ENCODE peak calls at places on chromosomes 13 and 19, in eight cellular contexts. One of them, this sample, is unnamed.

GRCh38 chr13:100339411-100339935 is 249.1 kb downstream of the GGACT start:
- DNase-seq in mucosa of descending colon: no peak
- DNase-seq in AG08396: no peak
- DNase-seq in A172: no peak
- DNase-seq in T follicular helper cell: no peak
- DNase-seq in SHP77: no peak
- DNase-seq in stimulated activated CD4-positive, alpha-beta T cell treated with anti-CD3 and anti-CD28 coated beads, Interleukin-4, amount 100 ng/mL, for 48 hours: no peak
- DNase-seq in stimulated activated CD8-positive, alpha-beta memory T cell treated with anti-CD3 and anti-CD28 coated beads, Interleukin-4, amount 100 ng/mL, for 24 hours: no peak
- DNase-seq in this sample: no peak

GRCh38 chr13:44930907-44931676 is 58.2 kb downstream of the NUFIP1 start:
- DNase-seq in mucosa of descending colon: no peak
- DNase-seq in AG08396: no peak
- DNase-seq in A172: peak
- DNase-seq in T follicular helper cell: no peak
- DNase-seq in SHP77: no peak
- DNase-seq in stimulated activated CD4-positive, alpha-beta T cell treated with anti-CD3 and anti-CD28 coated beads, Interleukin-4, amount 100 ng/mL, for 48 hours: no peak
- DNase-seq in stimulated activated CD8-positive, alpha-beta memory T cell treated with anti-CD3 and anti-CD28 coated beads, Interleukin-4, amount 100 ng/mL, for 24 hours: no peak
- DNase-seq in this sample: no peak

GRCh38 chr13:48873598-48873997 is 102.1 kb upstream of the FNDC3A start:
- DNase-seq in mucosa of descending colon: no peak
- DNase-seq in AG08396: no peak
- DNase-seq in A172: no peak
- DNase-seq in T follicular helper cell: no peak
- DNase-seq in SHP77: no peak
- DNase-seq in stimulated activated CD4-positive, alpha-beta T cell treated with anti-CD3 and anti-CD28 coated beads, Interleukin-4, amount 100 ng/mL, for 48 hours: no peak
- DNase-seq in stimulated activated CD8-positive, alpha-beta memory T cell treated with anti-CD3 and anti-CD28 coated beads, Interleukin-4, amount 100 ng/mL, for 24 hours: no peak
- DNase-seq in this sample: no peak

GRCh38 chr19:12841094-12841493 is 2.8 kb downstream of the MAST1 start:
- DNase-seq in mucosa of descending colon: peak
- DNase-seq in AG08396: no peak
- DNase-seq in A172: no peak
- DNase-seq in T follicular helper cell: no peak
- DNase-seq in SHP77: no peak
- DNase-seq in stimulated activated CD4-positive, alpha-beta T cell treated with anti-CD3 and anti-CD28 coated beads, Interleukin-4, amount 100 ng/mL, for 48 hours: no peak
- DNase-seq in stimulated activated CD8-positive, alpha-beta memory T cell treated with anti-CD3 and anti-CD28 coated beads, Interleukin-4, amount 100 ng/mL, for 24 hours: no peak
- DNase-seq in this sample: no peak

GRCh38 chr13:48942131-48942530 is 33.6 kb upstream of the FNDC3A start:
- DNase-seq in mucosa of descending colon: no peak
- DNase-seq in AG08396: peak
- DNase-seq in A172: peak
- DNase-seq in T follicular helper cell: no peak
- DNase-seq in SHP77: no peak
- DNase-seq in stimulated activated CD4-positive, alpha-beta T cell treated with anti-CD3 and anti-CD28 coated beads, Interleukin-4, amount 100 ng/mL, for 48 hours: no peak
- DNase-seq in stimulated activated CD8-positive, alpha-beta memory T cell treated with anti-CD3 and anti-CD28 coated beads, Interleukin-4, amount 100 ng/mL, for 24 hours: no peak
- DNase-seq in this sample: no peak

GRCh38 chr13:84973661-84974060 is 825.6 kb downstream of the SLITRK6 start:
- DNase-seq in mucosa of descending colon: no peak
- DNase-seq in AG08396: no peak
- DNase-seq in A172: no peak
- DNase-seq in T follicular helper cell: no peak
- DNase-seq in SHP77: no peak
- DNase-seq in stimulated activated CD4-positive, alpha-beta T cell treated with anti-CD3 and anti-CD28 coated beads, Interleukin-4, amount 100 ng/mL, for 48 hours: no peak
- DNase-seq in stimulated activated CD8-positive, alpha-beta memory T cell treated with anti-CD3 and anti-CD28 coated beads, Interleukin-4, amount 100 ng/mL, for 24 hours: no peak
- DNase-seq in this sample: no peak

GRCh38 chr19:51726049-51726448 is 2.3 kb upstream of the HAS1 start:
- DNase-seq in mucosa of descending colon: peak
- DNase-seq in AG08396: peak
- DNase-seq in A172: peak
- DNase-seq in T follicular helper cell: no peak
- DNase-seq in SHP77: no peak
- DNase-seq in stimulated activated CD4-positive, alpha-beta T cell treated with anti-CD3 and anti-CD28 coated beads, Interleukin-4, amount 100 ng/mL, for 48 hours: no peak
- DNase-seq in stimulated activated CD8-positive, alpha-beta memory T cell treated with anti-CD3 and anti-CD28 coated beads, Interleukin-4, amount 100 ng/mL, for 24 hours: no peak
- DNase-seq in this sample: no peak

GRCh38 chr13:96650301-96650886 is 343.9 kb downstream of the OXGR1 start:
- DNase-seq in mucosa of descending colon: no peak
- DNase-seq in AG08396: no peak
- DNase-seq in A172: peak
- DNase-seq in T follicular helper cell: no peak
- DNase-seq in SHP77: no peak
- DNase-seq in stimulated activated CD4-positive, alpha-beta T cell treated with anti-CD3 and anti-CD28 coated beads, Interleukin-4, amount 100 ng/mL, for 48 hours: no peak
- DNase-seq in stimulated activated CD8-positive, alpha-beta memory T cell treated with anti-CD3 and anti-CD28 coated beads, Interleukin-4, amount 100 ng/mL, for 24 hours: no peak
- DNase-seq in this sample: peak

GRCh38 chr19:30356951-30357579 is 15.1 kb upstream of the ZNF536 start:
- DNase-seq in mucosa of descending colon: no peak
- DNase-seq in AG08396: no peak
- DNase-seq in A172: no peak
- DNase-seq in T follicular helper cell: no peak
- DNase-seq in SHP77: no peak
- DNase-seq in stimulated activated CD4-positive, alpha-beta T cell treated with anti-CD3 and anti-CD28 coated beads, Interleukin-4, amount 100 ng/mL, for 48 hours: no peak
- DNase-seq in stimulated activated CD8-positive, alpha-beta memory T cell treated with anti-CD3 and anti-CD28 coated beads, Interleukin-4, amount 100 ng/mL, for 24 hours: no peak
- DNase-seq in this sample: no peak

GRCh38 chr13:46962286-46962941 is 65.6 kb upstream of the HTR2A start:
- DNase-seq in mucosa of descending colon: no peak
- DNase-seq in AG08396: peak
- DNase-seq in A172: peak
- DNase-seq in T follicular helper cell: no peak
- DNase-seq in SHP77: no peak
- DNase-seq in stimulated activated CD4-positive, alpha-beta T cell treated with anti-CD3 and anti-CD28 coated beads, Interleukin-4, amount 100 ng/mL, for 48 hours: no peak
- DNase-seq in stimulated activated CD8-positive, alpha-beta memory T cell treated with anti-CD3 and anti-CD28 coated beads, Interleukin-4, amount 100 ng/mL, for 24 hours: no peak
- DNase-seq in this sample: no peak

GRCh38 chr13:31346891-31347290 is 147.1 kb downstream of the B3GLCT start:
- DNase-seq in mucosa of descending colon: no peak
- DNase-seq in AG08396: no peak
- DNase-seq in A172: no peak
- DNase-seq in T follicular helper cell: no peak
- DNase-seq in SHP77: no peak
- DNase-seq in stimulated activated CD4-positive, alpha-beta T cell treated with anti-CD3 and anti-CD28 coated beads, Interleukin-4, amount 100 ng/mL, for 48 hours: no peak
- DNase-seq in stimulated activated CD8-positive, alpha-beta memory T cell treated with anti-CD3 and anti-CD28 coated beads, Interleukin-4, amount 100 ng/mL, for 24 hours: no peak
- DNase-seq in this sample: no peak

GRCh38 chr13:23918208-23918607 is 20.9 kb upstream of the C1QTNF9B start:
- DNase-seq in mucosa of descending colon: no peak
- DNase-seq in AG08396: no peak
- DNase-seq in A172: no peak
- DNase-seq in T follicular helper cell: no peak
- DNase-seq in SHP77: no peak
- DNase-seq in stimulated activated CD4-positive, alpha-beta T cell treated with anti-CD3 and anti-CD28 coated beads, Interleukin-4, amount 100 ng/mL, for 48 hours: no peak
- DNase-seq in stimulated activated CD8-positive, alpha-beta memory T cell treated with anti-CD3 and anti-CD28 coated beads, Interleukin-4, amount 100 ng/mL, for 24 hours: no peak
- DNase-seq in this sample: no peak

GRCh38 chr13:98451676-98452105 is 125.2 kb downstream of the STK24 start:
- DNase-seq in mucosa of descending colon: no peak
- DNase-seq in AG08396: no peak
- DNase-seq in A172: no peak
- DNase-seq in T follicular helper cell: no peak
- DNase-seq in SHP77: no peak
- DNase-seq in stimulated activated CD4-positive, alpha-beta T cell treated with anti-CD3 and anti-CD28 coated beads, Interleukin-4, amount 100 ng/mL, for 48 hours: no peak
- DNase-seq in stimulated activated CD8-positive, alpha-beta memory T cell treated with anti-CD3 and anti-CD28 coated beads, Interleukin-4, amount 100 ng/mL, for 24 hours: no peak
- DNase-seq in this sample: no peak

GRCh38 chr13:89746554-89746953 is 1600.9 kb upstream of the MIR17HG start:
- DNase-seq in mucosa of descending colon: no peak
- DNase-seq in AG08396: no peak
- DNase-seq in A172: no peak
- DNase-seq in T follicular helper cell: no peak
- DNase-seq in SHP77: no peak
- DNase-seq in stimulated activated CD4-positive, alpha-beta T cell treated with anti-CD3 and anti-CD28 coated beads, Interleukin-4, amount 100 ng/mL, for 48 hours: no peak
- DNase-seq in stimulated activated CD8-positive, alpha-beta memory T cell treated with anti-CD3 and anti-CD28 coated beads, Interleukin-4, amount 100 ng/mL, for 24 hours: no peak
- DNase-seq in this sample: no peak

GRCh38 chr19:4501005-4501591 is 17.2 kb downstream of the PLIN4 start:
- DNase-seq in mucosa of descending colon: no peak
- DNase-seq in AG08396: no peak
- DNase-seq in A172: no peak
- DNase-seq in T follicular helper cell: no peak
- DNase-seq in SHP77: no peak
- DNase-seq in stimulated activated CD4-positive, alpha-beta T cell treated with anti-CD3 and anti-CD28 coated beads, Interleukin-4, amount 100 ng/mL, for 48 hours: no peak
- DNase-seq in stimulated activated CD8-positive, alpha-beta memory T cell treated with anti-CD3 and anti-CD28 coated beads, Interleukin-4, amount 100 ng/mL, for 24 hours: no peak
- DNase-seq in this sample: no peak

GRCh38 chr13:44915962-44916361 is 73.3 kb downstream of the NUFIP1 start:
- DNase-seq in mucosa of descending colon: no peak
- DNase-seq in AG08396: no peak
- DNase-seq in A172: no peak
- DNase-seq in T follicular helper cell: no peak
- DNase-seq in SHP77: no peak
- DNase-seq in stimulated activated CD4-positive, alpha-beta T cell treated with anti-CD3 and anti-CD28 coated beads, Interleukin-4, amount 100 ng/mL, for 48 hours: no peak
- DNase-seq in stimulated activated CD8-positive, alpha-beta memory T cell treated with anti-CD3 and anti-CD28 coated beads, Interleukin-4, amount 100 ng/mL, for 24 hours: no peak
- DNase-seq in this sample: no peak

GRCh38 chr13:31105020-31105800 is 56.5 kb downstream of the HSPH1 start:
- DNase-seq in mucosa of descending colon: no peak
- DNase-seq in AG08396: no peak
- DNase-seq in A172: no peak
- DNase-seq in T follicular helper cell: no peak
- DNase-seq in SHP77: no peak
- DNase-seq in stimulated activated CD4-positive, alpha-beta T cell treated with anti-CD3 and anti-CD28 coated beads, Interleukin-4, amount 100 ng/mL, for 48 hours: no peak
- DNase-seq in stimulated activated CD8-positive, alpha-beta memory T cell treated with anti-CD3 and anti-CD28 coated beads, Interleukin-4, amount 100 ng/mL, for 24 hours: no peak
- DNase-seq in this sample: no peak

GRCh38 chr19:873084-874019 is 13.9 kb downstream of the CFD start:
- DNase-seq in mucosa of descending colon: peak
- DNase-seq in AG08396: peak
- DNase-seq in A172: peak
- DNase-seq in T follicular helper cell: peak
- DNase-seq in SHP77: no peak
- DNase-seq in stimulated activated CD4-positive, alpha-beta T cell treated with anti-CD3 and anti-CD28 coated beads, Interleukin-4, amount 100 ng/mL, for 48 hours: peak
- DNase-seq in stimulated activated CD8-positive, alpha-beta memory T cell treated with anti-CD3 and anti-CD28 coated beads, Interleukin-4, amount 100 ng/mL, for 24 hours: peak
- DNase-seq in this sample: peak

GRCh38 chr13:113763254-113763653 is 4.2 kb downstream of the TMEM255B start:
- DNase-seq in mucosa of descending colon: no peak
- DNase-seq in AG08396: no peak
- DNase-seq in A172: no peak
- DNase-seq in T follicular helper cell: no peak
- DNase-seq in SHP77: no peak
- DNase-seq in stimulated activated CD4-positive, alpha-beta T cell treated with anti-CD3 and anti-CD28 coated beads, Interleukin-4, amount 100 ng/mL, for 48 hours: no peak
- DNase-seq in stimulated activated CD8-positive, alpha-beta memory T cell treated with anti-CD3 and anti-CD28 coated beads, Interleukin-4, amount 100 ng/mL, for 24 hours: no peak
- DNase-seq in this sample: no peak

GRCh38 chr19:1173160-1173844 is 766 bp downstream of the SBNO2 start:
- DNase-seq in mucosa of descending colon: peak
- DNase-seq in AG08396: no peak
- DNase-seq in A172: no peak
- DNase-seq in T follicular helper cell: no peak
- DNase-seq in SHP77: no peak
- DNase-seq in stimulated activated CD4-positive, alpha-beta T cell treated with anti-CD3 and anti-CD28 coated beads, Interleukin-4, amount 100 ng/mL, for 48 hours: no peak
- DNase-seq in stimulated activated CD8-positive, alpha-beta memory T cell treated with anti-CD3 and anti-CD28 coated beads, Interleukin-4, amount 100 ng/mL, for 24 hours: no peak
- DNase-seq in this sample: no peak

GRCh38 chr19:17648097-17648660 is 40.0 kb downstream of the UNC13A start:
- DNase-seq in mucosa of descending colon: no peak
- DNase-seq in AG08396: no peak
- DNase-seq in A172: no peak
- DNase-seq in T follicular helper cell: no peak
- DNase-seq in SHP77: no peak
- DNase-seq in stimulated activated CD4-positive, alpha-beta T cell treated with anti-CD3 and anti-CD28 coated beads, Interleukin-4, amount 100 ng/mL, for 48 hours: peak
- DNase-seq in stimulated activated CD8-positive, alpha-beta memory T cell treated with anti-CD3 and anti-CD28 coated beads, Interleukin-4, amount 100 ng/mL, for 24 hours: no peak
- DNase-seq in this sample: no peak

GRCh38 chr13:32086366-32086765 is 54.8 kb downstream of the FRY start:
- DNase-seq in mucosa of descending colon: no peak
- DNase-seq in AG08396: no peak
- DNase-seq in A172: no peak
- DNase-seq in T follicular helper cell: no peak
- DNase-seq in SHP77: no peak
- DNase-seq in stimulated activated CD4-positive, alpha-beta T cell treated with anti-CD3 and anti-CD28 coated beads, Interleukin-4, amount 100 ng/mL, for 48 hours: no peak
- DNase-seq in stimulated activated CD8-positive, alpha-beta memory T cell treated with anti-CD3 and anti-CD28 coated beads, Interleukin-4, amount 100 ng/mL, for 24 hours: no peak
- DNase-seq in this sample: no peak

GRCh38 chr13:71118779-71119364 is 748.1 kb downstream of the DACH1 start:
- DNase-seq in mucosa of descending colon: no peak
- DNase-seq in AG08396: no peak
- DNase-seq in A172: no peak
- DNase-seq in T follicular helper cell: no peak
- DNase-seq in SHP77: no peak
- DNase-seq in stimulated activated CD4-positive, alpha-beta T cell treated with anti-CD3 and anti-CD28 coated beads, Interleukin-4, amount 100 ng/mL, for 48 hours: no peak
- DNase-seq in stimulated activated CD8-positive, alpha-beta memory T cell treated with anti-CD3 and anti-CD28 coated beads, Interleukin-4, amount 100 ng/mL, for 24 hours: no peak
- DNase-seq in this sample: no peak

GRCh38 chr19:4352701-4353121 is 9.3 kb downstream of the MPND start:
- DNase-seq in mucosa of descending colon: peak
- DNase-seq in AG08396: peak
- DNase-seq in A172: peak
- DNase-seq in T follicular helper cell: peak
- DNase-seq in SHP77: no peak
- DNase-seq in stimulated activated CD4-positive, alpha-beta T cell treated with anti-CD3 and anti-CD28 coated beads, Interleukin-4, amount 100 ng/mL, for 48 hours: peak
- DNase-seq in stimulated activated CD8-positive, alpha-beta memory T cell treated with anti-CD3 and anti-CD28 coated beads, Interleukin-4, amount 100 ng/mL, for 24 hours: peak
- DNase-seq in this sample: no peak

GRCh38 chr13:79187917-79188699 is 217.9 kb downstream of the RBM26 start:
- DNase-seq in mucosa of descending colon: no peak
- DNase-seq in AG08396: no peak
- DNase-seq in A172: no peak
- DNase-seq in T follicular helper cell: no peak
- DNase-seq in SHP77: no peak
- DNase-seq in stimulated activated CD4-positive, alpha-beta T cell treated with anti-CD3 and anti-CD28 coated beads, Interleukin-4, amount 100 ng/mL, for 48 hours: no peak
- DNase-seq in stimulated activated CD8-positive, alpha-beta memory T cell treated with anti-CD3 and anti-CD28 coated beads, Interleukin-4, amount 100 ng/mL, for 24 hours: no peak
- DNase-seq in this sample: no peak

GRCh38 chr13:23790591-23791170 is 98.5 kb downstream of the MIPEP start:
- DNase-seq in mucosa of descending colon: no peak
- DNase-seq in AG08396: peak
- DNase-seq in A172: peak
- DNase-seq in T follicular helper cell: no peak
- DNase-seq in SHP77: no peak
- DNase-seq in stimulated activated CD4-positive, alpha-beta T cell treated with anti-CD3 and anti-CD28 coated beads, Interleukin-4, amount 100 ng/mL, for 48 hours: no peak
- DNase-seq in stimulated activated CD8-positive, alpha-beta memory T cell treated with anti-CD3 and anti-CD28 coated beads, Interleukin-4, amount 100 ng/mL, for 24 hours: no peak
- DNase-seq in this sample: no peak

GRCh38 chr19:52237771-52238400 is 31.5 kb upstream of the ZNF766 start:
- DNase-seq in mucosa of descending colon: peak
- DNase-seq in AG08396: peak
- DNase-seq in A172: peak
- DNase-seq in T follicular helper cell: peak
- DNase-seq in SHP77: peak
- DNase-seq in stimulated activated CD4-positive, alpha-beta T cell treated with anti-CD3 and anti-CD28 coated beads, Interleukin-4, amount 100 ng/mL, for 48 hours: peak
- DNase-seq in stimulated activated CD8-positive, alpha-beta memory T cell treated with anti-CD3 and anti-CD28 coated beads, Interleukin-4, amount 100 ng/mL, for 24 hours: peak
- DNase-seq in this sample: peak

GRCh38 chr13:46992383-46992952 is 95.6 kb upstream of the HTR2A start:
- DNase-seq in mucosa of descending colon: no peak
- DNase-seq in AG08396: no peak
- DNase-seq in A172: peak
- DNase-seq in T follicular helper cell: no peak
- DNase-seq in SHP77: peak
- DNase-seq in stimulated activated CD4-positive, alpha-beta T cell treated with anti-CD3 and anti-CD28 coated beads, Interleukin-4, amount 100 ng/mL, for 48 hours: no peak
- DNase-seq in stimulated activated CD8-positive, alpha-beta memory T cell treated with anti-CD3 and anti-CD28 coated beads, Interleukin-4, amount 100 ng/mL, for 24 hours: no peak
- DNase-seq in this sample: no peak

GRCh38 chr13:48132961-48133360 is 38.1 kb upstream of the MED4 start:
- DNase-seq in mucosa of descending colon: no peak
- DNase-seq in AG08396: no peak
- DNase-seq in A172: no peak
- DNase-seq in T follicular helper cell: no peak
- DNase-seq in SHP77: no peak
- DNase-seq in stimulated activated CD4-positive, alpha-beta T cell treated with anti-CD3 and anti-CD28 coated beads, Interleukin-4, amount 100 ng/mL, for 48 hours: no peak
- DNase-seq in stimulated activated CD8-positive, alpha-beta memory T cell treated with anti-CD3 and anti-CD28 coated beads, Interleukin-4, amount 100 ng/mL, for 24 hours: no peak
- DNase-seq in this sample: no peak

GRCh38 chr19:28556371-28556770 is 656.6 kb downstream of the UQCRFS1 start:
- DNase-seq in mucosa of descending colon: no peak
- DNase-seq in AG08396: no peak
- DNase-seq in A172: no peak
- DNase-seq in T follicular helper cell: no peak
- DNase-seq in SHP77: no peak
- DNase-seq in stimulated activated CD4-positive, alpha-beta T cell treated with anti-CD3 and anti-CD28 coated beads, Interleukin-4, amount 100 ng/mL, for 48 hours: no peak
- DNase-seq in stimulated activated CD8-positive, alpha-beta memory T cell treated with anti-CD3 and anti-CD28 coated beads, Interleukin-4, amount 100 ng/mL, for 24 hours: no peak
- DNase-seq in this sample: no peak

This sample was measured in GM12864.